ENCODE peak calls at places on chromosome 3, in eight cellular contexts. W is suprapubic skin; J is cardiac muscle cell; Z is mesendoderm; M is CD8-positive, alpha-beta T cell; K is OCI-LY7; P is adrenal gland; O is GM23248. S is an unnamed sample.

GRCh38 chr3:24780992-24781391 is 286.3 kb upstream of the THRB start:
- DNase-seq in W (no peak), J (no peak), Z (no peak), M (no peak), K (no peak), P (no peak), O (no peak), S (no peak)

GRCh38 chr3:68088216-68088615 is 433.8 kb upstream of the SUCLG2 start:
- DNase-seq in W (no peak), J (no peak), Z (no peak), M (peak), K (no peak), P (no peak), O (no peak), S (peak)

GRCh38 chr3:143135150-143135549 is 15.6 kb downstream of the CHST2 start:
- DNase-seq in W (no peak), J (peak), Z (peak), M (no peak), K (no peak), P (no peak), O (peak), S (no peak)

GRCh38 chr3:55511895-55512585 is 24.9 kb upstream of the WNT5A start:
- DNase-seq in W (no peak), J (peak), Z (no peak), M (no peak), K (no peak), P (no peak), O (peak), S (no peak)

GRCh38 chr3:184448321-184449160 is 68.7 kb downstream of the CHRD start:
- DNase-seq in W (no peak), J (peak), Z (peak), M (no peak), K (no peak), P (no peak), O (peak), S (no peak)

GRCh38 chr3:72010044-72010443 is 225.1 kb upstream of the PROK2 start:
- DNase-seq in W (no peak), J (peak), Z (no peak), M (no peak), K (no peak), P (peak), O (peak), S (no peak)

GRCh38 chr3:170128977-170129431 is 52.5 kb downstream of the PHC3 start:
- DNase-seq in W (no peak), J (peak), Z (peak), M (no peak), K (peak), P (no peak), O (peak), S (no peak)

GRCh38 chr3:25156526-25157075 is 271.5 kb upstream of the RARB start:
- DNase-seq in W (no peak), J (peak), Z (peak), M (no peak), K (no peak), P (no peak), O (peak), S (no peak)

GRCh38 chr3:157522646-157523045 is 19.4 kb upstream of the VEPH1 start:
- DNase-seq in W (no peak), J (no peak), Z (no peak), M (no peak), K (no peak), P (no peak), O (no peak), S (no peak)

GRCh38 chr3:60246361-60246760 is 1004.9 kb downstream of the FHIT start:
- DNase-seq in W (no peak), J (no peak), Z (no peak), M (no peak), K (no peak), P (no peak), O (no peak), S (no peak)

GRCh38 chr3:181040030-181040429 is 50.5 kb upstream of the DNAJC19 start:
- DNase-seq in W (no peak), J (no peak), Z (no peak), M (no peak), K (no peak), P (no peak), O (no peak), S (no peak)

GRCh38 chr3:125594581-125595011 is 701 bp downstream of the OSBPL11 start:
- DNase-seq in W (no peak), J (peak), Z (peak), M (no peak), K (peak), P (peak), O (peak), S (no peak)

GRCh38 chr3:185659942-185660921 is 74.1 kb downstream of the SENP2 start:
- DNase-seq in W (no peak), J (peak), Z (peak), M (peak), K (peak), P (peak), O (peak), S (peak)

GRCh38 chr3:47414161-47414564 is 33.3 kb downstream of the PTPN23 start:
- DNase-seq in W (no peak), J (no peak), Z (no peak), M (no peak), K (no peak), P (no peak), O (no peak), S (no peak)

GRCh38 chr3:151356791-151357460 is 27.6 kb upstream of the P2RY13 start:
- DNase-seq in W (no peak), J (no peak), Z (no peak), M (no peak), K (no peak), P (no peak), O (no peak), S (no peak)

GRCh38 chr3:187811580-187812250 is 66.4 kb upstream of the BCL6 start:
- DNase-seq in W (no peak), J (peak), Z (peak), M (no peak), K (no peak), P (no peak), O (peak), S (no peak)

GRCh38 chr3:115554496-115554826 is 68.8 kb upstream of the GAP43 start:
- DNase-seq in W (no peak), J (no peak), Z (no peak), M (no peak), K (no peak), P (no peak), O (no peak), S (no peak)

GRCh38 chr3:54424283-54424682 is 301.9 kb downstream of the CACNA2D3 start:
- DNase-seq in W (no peak), J (no peak), Z (no peak), M (no peak), K (no peak), P (no peak), O (no peak), S (no peak)

GRCh38 chr3:15367059-15367458 is 34.7 kb upstream of the SH3BP5 start:
- DNase-seq in W (no peak), J (peak), Z (no peak), M (no peak), K (no peak), P (no peak), O (peak), S (no peak)
- H3K27ac ChIP-seq in W (no peak), J (no peak), Z (no peak), M (no peak), K (no peak), P (no peak), O (no peak), S (no peak)

GRCh38 chr3:171363211-171363610 is 97.0 kb downstream of the TNIK start:
- DNase-seq in W (no peak), J (no peak), Z (no peak), M (no peak), K (no peak), P (no peak), O (no peak), S (no peak)
- H3K27ac ChIP-seq in W (no peak), J (no peak), Z (no peak), M (no peak), K (no peak), P (no peak), O (no peak), S (no peak)

GRCh38 chr3:105827101-105827634 is 41.6 kb downstream of the CBLB start:
- DNase-seq in W (no peak), J (peak), Z (no peak), M (no peak), K (no peak), P (no peak), O (peak), S (no peak)

GRCh38 chr3:105823149-105823866 is 45.5 kb downstream of the CBLB start:
- DNase-seq in W (no peak), J (peak), Z (no peak), M (no peak), K (peak), P (no peak), O (peak), S (no peak)

GRCh38 chr3:105821433-105821832 is 47.4 kb downstream of the CBLB start:
- DNase-seq in W (no peak), J (no peak), Z (no peak), M (no peak), K (no peak), P (no peak), O (no peak), S (no peak)

GRCh38 chr3:105824129-105824528 is 44.7 kb downstream of the CBLB start:
- DNase-seq in W (no peak), J (no peak), Z (no peak), M (no peak), K (no peak), P (no peak), O (no peak), S (no peak)

DNA sequence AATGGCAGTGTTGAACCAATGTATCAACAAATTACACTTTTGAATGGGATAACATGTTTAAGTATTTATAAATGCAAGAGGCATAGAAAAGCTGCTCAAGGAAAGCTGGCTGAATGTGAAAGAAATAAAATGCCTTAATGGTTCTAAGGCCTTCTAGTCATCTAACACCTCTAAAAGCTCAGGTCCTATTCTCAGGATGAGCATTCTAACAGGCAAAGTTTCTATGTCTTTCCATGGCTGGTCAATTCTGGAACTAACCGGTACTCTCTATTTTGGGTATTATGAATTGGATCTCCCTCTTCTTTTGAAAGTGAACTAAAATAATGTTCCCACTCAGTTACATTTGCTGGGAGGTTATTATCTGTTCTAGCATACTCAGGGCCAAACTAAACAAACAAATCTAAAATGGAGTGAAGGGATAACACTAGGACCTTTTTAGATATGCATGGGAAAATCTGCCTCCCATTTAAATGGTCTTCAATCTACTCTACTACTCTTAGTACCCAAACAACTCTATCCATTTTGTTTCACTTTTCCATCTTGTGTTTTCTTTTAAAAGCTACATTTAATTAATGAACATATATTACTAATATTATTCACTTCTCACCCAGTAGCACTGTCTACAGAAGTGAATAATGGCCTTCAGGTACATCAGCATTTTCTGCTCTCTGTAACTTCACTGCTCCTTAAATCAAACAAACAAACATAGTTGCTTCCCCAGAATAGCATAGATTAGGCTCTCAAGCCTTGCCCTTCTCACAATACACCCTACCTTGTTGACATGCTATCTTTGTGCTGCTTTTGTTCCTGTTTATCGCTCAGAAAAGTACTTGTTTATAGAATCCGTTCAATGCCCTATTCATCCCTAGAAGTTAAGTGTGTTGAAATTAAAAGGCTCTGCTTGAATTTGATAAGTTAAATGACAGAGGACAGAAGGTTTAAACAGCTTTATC is 46.4 kb downstream of the CBLB start:
- DNase-seq in W (no peak), J (peak), Z (no peak), M (no peak), K (no peak), P (no peak), O (no peak), S (no peak)
- H3K27ac ChIP-seq in W (no peak), J (peak), Z (no peak), M (no peak), K (peak), P (peak), O (peak), S (no peak)

GRCh38 chr3:77726509-77726908 is 686.6 kb downstream of the ROBO2 start:
- DNase-seq in W (no peak), J (no peak), Z (no peak), M (no peak), K (no peak), P (no peak), O (no peak), S (no peak)
- H3K27ac ChIP-seq in W (no peak), J (no peak), Z (no peak), M (no peak), K (no peak), P (no peak), O (no peak), S (no peak)

S was measured in effector memory CD4-positive, alpha-beta T cell.